ENCODE peak calls at places on chromosomes 5 and 9, in four cellular contexts. V, D, M and P are unnamed samples.

GRCh38 chr9:127423591-127423933 is 620 bp upstream of the ZNF79 start:
- DNase-seq in V (no peak), D (no peak), M (no peak), P (no peak)

GRCh38 chr5:73596705-73597328 is 29.2 kb upstream of the ARHGEF28 start:
- DNase-seq in M (peak), V (peak), D (peak), P (peak)

GRCh38 chr5:174724484-174725260 is at the start of gene MSX2:
- DNase-seq in M (peak), D (peak), V (peak), P (peak)

GRCh38 chr9:134789168-134789567 is 91.4 kb upstream of the FCN2 start:
- DNase-seq in M (peak), D (no peak), V (no peak), P (no peak)

GRCh38 chr5:151454166-151454565 is 6.8 kb downstream of the SLC36A1 start:
- DNase-seq in M (peak), V (no peak), D (no peak), P (no peak)

GRCh38 chr5:159547466-159548195 is 217.3 kb upstream of the IL12B start:
- DNase-seq in D (peak), V (no peak), M (no peak), P (no peak)

GRCh38 chr5:111512026-111512405 is 319 bp downstream of the STARD4 start:
- DNase-seq in M (no peak), V (no peak), D (peak), P (peak)

GRCh38 chr5:122751293-122751753 is 23.6 kb upstream of the SNX2 start:
- DNase-seq in D (no peak), M (no peak), V (no peak), P (peak)

GRCh38 chr5:31886206-31886605 is 247.3 kb downstream of the PDZD2 start:
- DNase-seq in M (no peak), D (no peak), V (no peak), P (no peak)

GRCh38 chr5:156411131-156411727 is 84.3 kb downstream of the SGCD start:
- DNase-seq in M (no peak), D (peak), V (no peak), P (no peak)

GRCh38 chr5:145996135-145996534 is 59.8 kb downstream of the SH3RF2 start:
- DNase-seq in D (no peak), M (no peak), V (no peak), P (no peak)

GRCh38 chr9:92725266-92725545 is 39.4 kb downstream of the BICD2 start:
- DNase-seq in M (no peak), D (no peak), V (no peak), P (no peak)

GRCh38 chr9:33453286-33453882 is 6.0 kb upstream of the AQP3 start:
- DNase-seq in D (no peak), V (peak), M (no peak), P (no peak)